ENCODE peak calls at places on chromosomes 5 and 9, in seven cellular contexts. S is nephron progenitor cell, Y is cardiac muscle cell, R is PC-3, I is prostate gland, K is mesothelial cell of epicardium, X is spleen. O is an unnamed sample.
A peak's percentile ranks its signal among the peaks of the same experiment; 100 is the strongest.

GRCh38 chr9:133957328-133957727 is 34.8 kb downstream of the VAV2 start:
- DNase-seq in S (no peak), Y (no peak), R (no peak), I (no peak), K (no peak), X (peak; percentile 73), O (no peak)

GRCh38 chr5:74636552-74636951 is 4.0 kb downstream of the ENC1 start:
- DNase-seq in S (no peak), Y (no peak), R (peak; percentile 89), I (peak; percentile 33), K (no peak), X (no peak), O (no peak)

GRCh38 chr9:130200038-130200979 is 28.1 kb downstream of the NCS1 start:
- DNase-seq in S (no peak), Y (no peak), R (no peak), I (no peak), K (no peak), X (no peak), O (no peak)

GRCh38 chr5:33059081-33059480 is 348.0 kb downstream of the NPR3 start:
- DNase-seq in S (no peak), Y (no peak), R (peak; percentile 38), I (no peak), K (no peak), X (no peak), O (no peak)

GRCh38 chr9:94919376-94920098 is 193.0 kb downstream of the AOPEP start:
- DNase-seq in S (no peak), Y (peak; percentile 82), R (peak; percentile 84), I (no peak), K (no peak), X (no peak), O (peak; percentile 61)

GRCh38 chr5:6026766-6027165 is 351.6 kb downstream of the MED10 start:
- DNase-seq in S (no peak), Y (no peak), R (no peak), I (no peak), K (no peak), X (no peak), O (no peak)

GRCh38 chr9:82149647-82150046 is 161.1 kb downstream of the SPATA31D1 start:
- DNase-seq in S (no peak), Y (no peak), R (no peak), I (no peak), K (no peak), X (no peak), O (no peak)

GRCh38 chr5:94849821-94850736 is 231.6 kb downstream of the SLF1 start:
- DNase-seq in S (peak; percentile 18), Y (peak; percentile 51), R (peak; percentile 51), I (no peak), K (no peak), X (no peak), O (peak; percentile 46)

GRCh38 chr9:91301161-91301560 is 60.6 kb downstream of the AUH start:
- DNase-seq in S (no peak), Y (no peak), R (peak; percentile 35), I (no peak), K (no peak), X (no peak), O (peak; percentile 45)

GRCh38 chr5:86101966-86102365 is 515.8 kb upstream of the COX7C start:
- DNase-seq in S (no peak), Y (no peak), R (no peak), I (no peak), K (no peak), X (peak; percentile 64), O (no peak)

GRCh38 chr9:136289651-136290507 is 14.0 kb downstream of the CCDC187 start:
- DNase-seq in S (no peak), Y (no peak), R (peak; percentile 6), I (no peak), K (no peak), X (no peak), O (no peak)
- TF ChIP-seq CTCF in S (no peak), Y (no peak), R (peak; percentile 26), I (no peak), K (no peak), X (no peak), O (no peak)

GRCh38 chr9:126704157-126704941 is 90.6 kb downstream of the LMX1B start:
- DNase-seq in S (no peak), Y (no peak), R (peak; percentile 61), I (no peak), K (no peak), X (peak; percentile 74), O (peak; percentile 96)

GRCh38 chr9:126706698-126707053 is 92.9 kb downstream of the LMX1B start:
- DNase-seq in S (no peak), Y (no peak), R (no peak), I (no peak), K (no peak), X (no peak), O (no peak)

GRCh38 chr9:126705311-126705766 is 91.6 kb downstream of the LMX1B start:
- DNase-seq in S (peak; percentile 94), Y (peak; percentile 89), R (peak; percentile 75), I (peak; percentile 79), K (peak; percentile 71), X (peak; percentile 94), O (peak; percentile 88)

GRCh38 chr9:126707083-126707482 is 93.4 kb downstream of the LMX1B start:
- DNase-seq in S (no peak), Y (no peak), R (no peak), I (peak; percentile 2), K (no peak), X (no peak), O (no peak)

DNA sequence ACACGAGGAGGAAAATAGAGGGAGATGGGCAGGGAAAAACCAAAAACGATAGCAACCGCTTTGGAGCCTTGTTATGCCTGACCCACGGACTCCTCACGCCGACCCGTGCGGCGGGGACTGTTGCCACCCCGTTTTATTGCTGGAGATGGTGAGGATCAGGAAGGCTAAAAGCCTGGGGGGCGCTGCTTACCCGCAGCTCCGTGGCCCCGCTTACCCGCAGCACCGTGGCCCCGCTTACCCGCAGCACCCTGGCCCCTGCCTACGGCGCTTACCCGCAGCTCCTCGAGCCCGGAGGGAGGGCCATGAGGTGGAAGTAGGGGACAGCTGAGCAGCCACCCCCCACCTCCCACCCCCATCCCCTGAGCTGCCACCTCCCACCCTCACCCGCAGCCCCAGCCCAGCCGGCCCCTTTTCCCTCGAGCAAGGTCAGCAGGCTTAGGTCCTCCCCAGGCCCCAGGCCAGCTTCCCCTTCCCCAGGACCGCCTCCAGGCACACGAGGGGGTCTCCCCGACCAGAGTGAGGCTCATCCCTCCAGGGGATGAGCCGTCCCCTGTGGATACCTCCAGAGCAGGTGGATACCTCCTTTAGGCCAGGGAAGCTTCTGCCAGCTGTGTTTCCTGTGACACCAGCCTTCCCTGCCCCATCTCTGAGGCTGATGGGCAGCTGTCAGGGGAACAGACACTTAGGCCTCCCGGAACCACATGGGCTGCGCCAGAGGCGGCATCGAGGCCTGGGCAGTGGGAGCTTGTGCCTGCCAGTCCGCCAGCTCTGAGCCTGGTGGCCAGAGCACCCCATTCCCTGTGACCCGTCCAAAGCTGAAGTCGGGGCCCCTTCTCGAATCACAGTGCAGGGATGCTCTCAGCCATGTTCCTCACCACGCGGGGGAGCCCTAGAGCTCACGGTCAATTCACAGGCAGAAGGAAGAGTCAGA is 92.3 kb downstream of the LMX1B start:
- DNase-seq in S (peak; percentile 53), Y (peak; percentile 41), R (peak; percentile 59), I (peak; percentile 35), K (no peak), X (peak; percentile 89), O (peak; percentile 78)
- TF ChIP-seq CTCF in S (peak; percentile 45), Y (peak; percentile 70), R (peak; percentile 75), I (peak; percentile 55), K (no peak), X (peak; percentile 78), O (peak; percentile 70)

GRCh38 chr5:78592735-78593386 is 55.7 kb downstream of the LHFPL2 start:
- DNase-seq in S (no peak), Y (no peak), R (no peak), I (no peak), K (no peak), X (no peak), O (no peak)

GRCh38 chr5:78597068-78597857 is 51.3 kb downstream of the LHFPL2 start:
- DNase-seq in S (no peak), Y (no peak), R (peak; percentile 55), I (no peak), K (no peak), X (no peak), O (peak; percentile 64)

GRCh38 chr5:78594014-78594413 is 54.6 kb downstream of the LHFPL2 start:
- DNase-seq in S (no peak), Y (no peak), R (no peak), I (no peak), K (no peak), X (no peak), O (no peak)

GRCh38 chr5:78593465-78593864 is 55.1 kb downstream of the LHFPL2 start:
- DNase-seq in S (no peak), Y (no peak), R (peak; percentile 63), I (no peak), K (no peak), X (no peak), O (no peak)

DNA sequence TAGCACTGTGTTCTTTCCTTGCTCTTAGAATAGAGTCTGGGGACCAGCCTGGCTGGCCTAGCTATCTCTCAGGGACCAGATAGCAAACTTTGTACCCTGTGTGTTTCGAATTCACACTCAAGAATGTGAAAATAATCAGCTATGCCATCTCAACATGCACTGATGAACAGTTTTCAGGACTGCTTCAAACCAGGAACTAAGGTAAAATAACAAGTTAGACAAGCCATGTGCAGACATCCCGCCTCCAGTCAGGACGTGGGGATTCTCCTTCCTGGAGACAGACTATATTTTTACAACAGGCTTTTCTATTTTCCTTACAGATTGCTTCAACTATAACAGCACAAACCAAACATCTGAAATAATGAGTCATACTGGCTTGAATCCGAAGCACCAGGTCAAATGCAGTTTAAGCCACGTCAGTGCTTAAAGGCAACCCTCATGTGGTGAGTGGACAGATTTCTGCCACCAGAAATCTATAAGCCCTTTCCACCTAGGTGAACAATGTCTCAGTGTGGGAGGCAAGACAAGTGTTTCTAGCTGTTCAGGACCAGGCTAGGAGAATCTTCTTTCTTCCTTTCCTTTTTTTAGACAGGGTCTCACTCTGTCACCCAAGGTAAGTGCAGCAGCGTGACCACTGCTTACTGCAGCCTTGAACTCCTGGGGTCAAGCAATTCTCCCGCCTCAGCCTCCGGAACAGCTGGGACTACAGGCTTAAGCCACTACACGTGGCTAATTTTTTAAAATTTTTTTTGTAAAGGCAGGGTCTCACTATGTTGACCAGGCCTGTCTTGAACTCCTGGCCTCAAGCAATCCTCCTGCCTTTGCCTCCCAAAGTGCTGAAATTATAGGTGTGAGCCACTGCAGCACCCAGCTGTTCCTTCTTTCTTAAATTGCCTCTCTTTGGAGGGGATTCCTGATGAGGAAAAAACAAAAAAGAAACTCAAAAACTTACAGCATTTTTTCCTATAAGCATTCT is 53.3 kb downstream of the LHFPL2 start:
- DNase-seq in S (no peak), Y (no peak), R (peak; percentile 93), I (peak; percentile 30), K (no peak), X (no peak), O (peak; percentile 96)
- TF ChIP-seq CTCF in S (no peak), Y (no peak), R (no peak), I (no peak), K (no peak), X (no peak), O (no peak)

DNA sequence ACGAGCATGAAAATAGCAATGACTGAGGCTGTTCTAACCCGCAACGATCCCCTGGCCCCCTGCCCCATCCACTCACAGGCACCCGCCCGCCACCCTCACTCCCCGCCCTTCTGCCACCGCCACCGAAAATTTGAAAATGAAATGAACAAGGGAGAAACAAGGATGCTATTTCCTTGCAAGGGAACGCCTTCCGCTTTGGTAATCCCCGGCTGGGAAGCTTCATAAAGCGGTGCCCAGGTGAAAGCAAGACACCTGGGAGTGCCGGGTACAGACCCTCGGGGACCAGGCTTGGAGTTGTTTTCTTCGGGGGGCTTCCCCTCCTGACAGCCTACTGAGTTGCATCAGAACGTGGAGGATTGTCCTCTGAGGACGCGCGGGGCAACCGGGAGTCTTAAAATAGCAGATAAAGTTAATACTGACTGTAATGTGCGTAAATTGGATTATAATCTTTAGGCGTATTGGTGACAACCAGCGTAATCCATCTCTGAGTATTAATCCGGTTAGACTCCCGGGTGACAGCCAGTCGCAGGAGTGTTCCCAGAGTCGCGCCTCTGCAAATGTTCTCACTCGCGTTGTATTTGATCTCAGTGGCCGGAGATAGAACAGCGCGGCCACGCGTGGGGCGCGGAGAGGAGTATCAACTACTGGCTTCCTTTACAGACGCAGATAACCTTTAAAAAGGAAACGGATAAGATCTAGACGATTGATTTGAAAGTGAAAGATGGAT is 885 bp upstream of the MLLT3 start:
- DNase-seq in S (peak; percentile 45), Y (peak; percentile 50), R (peak; percentile 23), I (peak; percentile 21), K (no peak), X (peak; percentile 87), O (peak; percentile 34)
- TF ChIP-seq CTCF in S (no peak), Y (no peak), R (no peak), I (peak; percentile 17), K (no peak), X (peak; percentile 16), O (no peak)

O was measured in RWPE1.